ENCODE peak calls at places on chromosomes 6 and 20, in six cellular contexts. D is T-helper 2 cell treated with Interferon-gamma antibody and Interleukin-4, amounts not matched to agents 5 μg/mL and 100 μg/mL, for 36 hours; Z is activated naive CD4-positive, alpha-beta T cell; N is smooth muscle cell of the brain vasculature; Q is SW 1271; L is Calu3. E is an unnamed sample.

GRCh38 chr6:84546427-84546914 is 217.9 kb downstream of the TBX18 start:
- DNase-seq in L (peak), Z (no peak), Q (no peak), D (no peak), N (no peak), E (peak)

GRCh38 chr6:84466521-84466920 is 239.1 kb upstream of the CEP162 start:
- DNase-seq in Z (no peak), L (peak), Q (no peak), N (peak), D (no peak), E (peak)

GRCh38 chr20:45935416-45936046 is 1.0 kb downstream of the PCIF1 start:
- DNase-seq in L (no peak), Q (no peak), D (no peak), Z (no peak), N (no peak), E (no peak)

GRCh38 chr6:3032986-3033385 is 33.3 kb downstream of the NQO2 start:
- DNase-seq in L (no peak), Z (no peak), N (no peak), Q (no peak), D (no peak), E (no peak)

GRCh38 chr20:47502801-47503239 is 1.1 kb downstream of the NCOA3 start:
- DNase-seq in Q (no peak), N (no peak), Z (no peak), D (no peak), L (peak), E (no peak)

GRCh38 chr20:45044084-45044573 is 56.8 kb downstream of the KCNS1 start:
- DNase-seq in Z (no peak), Q (peak), D (no peak), L (peak), N (peak), E (peak)

GRCh38 chr20:62899633-62900051 is 26.7 kb downstream of the DIDO1 start:
- DNase-seq in L (no peak), N (no peak), Q (no peak), Z (no peak), D (no peak), E (no peak)

GRCh38 chr6:26097268-26097875 is 10.1 kb downstream of the HFE start:
- DNase-seq in D (peak), N (peak), Q (no peak), Z (peak), L (peak), E (no peak)

GRCh38 chr20:20463933-20464374 is 96.0 kb downstream of the INSM1 start:
- DNase-seq in Z (no peak), Q (no peak), D (no peak), L (no peak), N (no peak), E (no peak)

GRCh38 chr6:132712366-132712765 is 1.5 kb downstream of the VNN1 start:
- DNase-seq in N (no peak), Q (no peak), D (no peak), L (peak), Z (no peak), E (no peak)

GRCh38 chr6:8006208-8006607 is 58.0 kb downstream of the BLOC1S5 start:
- DNase-seq in Z (no peak), L (no peak), N (no peak), D (no peak), Q (no peak), E (peak)

GRCh38 chr20:841568-842546 is 8.3 kb downstream of the FAM110A start:
- DNase-seq in D (no peak), Z (no peak), Q (no peak), N (no peak), L (peak), E (no peak)

GRCh38 chr6:159044899-159045727 is at the start of gene TAGAP:
- DNase-seq in Z (peak), N (no peak), D (peak), Q (no peak), L (peak), E (no peak)

GRCh38 chr20:25361287-25361683 is 29.4 kb downstream of the ABHD12 start:
- DNase-seq in N (no peak), Q (no peak), L (no peak), Z (no peak), D (no peak), E (no peak)